ENCODE peak calls at places on chromosomes 5 and 9, in seven cellular contexts. M, K, L, D, G, E and S are unnamed samples. For H3K36me3, the result is how much of the 10 kb centered on the place peaks cover.

GRCh38 chr5:176676361-176676824 is 29.1 kb downstream of the TSPAN17 start:
- DNase-seq in M (peak), K (peak), L (no peak), D (peak), G (no peak), E (peak), S (no peak)

GRCh38 chr5:125294844-125295243 is 548.4 kb upstream of the ZNF608 start:
- DNase-seq in M (no peak), K (no peak), L (no peak), D (no peak), G (no peak), E (no peak), S (no peak)

GRCh38 chr9:131096490-131097258 is at the start of gene AIF1L:
- DNase-seq in M (no peak), K (peak), L (peak), D (no peak), G (no peak), E (no peak), S (no peak)

GRCh38 chr9:99785010-99785590 is 36.6 kb upstream of the NR4A3 start:
- DNase-seq in M (no peak), K (no peak), L (no peak), D (no peak), G (no peak), E (no peak), S (no peak)

GRCh38 chr5:149212203-149212951 is 59.3 kb upstream of the AFAP1L1 start:
- DNase-seq in M (peak), K (no peak), L (no peak), D (no peak), G (no peak), E (peak), S (no peak)

GRCh38 chr5:141778211-141778610 is 96.2 kb upstream of the ARAP3 start:
- DNase-seq in M (no peak), K (peak), L (no peak), D (no peak), G (no peak), E (peak), S (no peak)

GRCh38 chr5:58974083-58974482 is 391.2 kb downstream of the RAB3C start:
- DNase-seq in M (no peak), K (no peak), L (no peak), D (no peak), G (no peak), E (no peak), S (no peak)

GRCh38 chr5:8068078-8068477 is 199.1 kb downstream of the MTRR start:
- DNase-seq in M (no peak), K (no peak), L (no peak), D (no peak), G (no peak), E (no peak), S (no peak)

GRCh38 chr9:6098431-6098830 is 83.0 kb upstream of the RANBP6 start:
- DNase-seq in M (no peak), K (no peak), L (no peak), D (no peak), G (no peak), E (peak), S (no peak)

GRCh38 chr9:127739614-127740322 is 4.7 kb upstream of the TOR2A start:
- DNase-seq in M (no peak), K (no peak), L (no peak), D (no peak), G (peak), E (peak), S (no peak)

GRCh38 chr5:143569213-143569663 is 165.8 kb upstream of the NR3C1 start:
- DNase-seq in M (peak), K (no peak), L (no peak), D (peak), G (no peak), E (peak), S (no peak)

GRCh38 chr5:66829826-66830225 is 233.6 kb downstream of the MAST4 start:
- DNase-seq in M (peak), K (no peak), L (no peak), D (no peak), G (no peak), E (peak), S (no peak)

GRCh38 chr5:132022737-132023136 is 11.3 kb upstream of the ACSL6 start:
- DNase-seq in M (no peak), K (no peak), L (no peak), D (no peak), G (no peak), E (no peak), S (no peak)

GRCh38 chr9:89481161-89481915 is 16.6 kb downstream of the SEMA4D start:
- DNase-seq in M (no peak), K (no peak), L (no peak), D (no peak), G (no peak), E (no peak), S (no peak)

GRCh38 chr5:126234563-126235195 is 188.5 kb upstream of the GRAMD2B start:
- DNase-seq in M (peak), K (no peak), L (no peak), D (peak), G (no peak), E (peak), S (no peak)

GRCh38 chr9:77598510-77598909 is 49.6 kb downstream of the GNA14 start:
- DNase-seq in M (peak), K (no peak), L (no peak), D (no peak), G (no peak), E (peak), S (no peak)

GRCh38 chr9:106962105-106962504 is 99.1 kb downstream of the ZNF462 start:
- DNase-seq in M (peak), K (no peak), L (no peak), D (no peak), G (no peak), E (peak), S (no peak)
- H3K4me3 ChIP-seq in M (no peak), K (no peak), L (no peak), D (no peak), G (no peak), E (no peak), S (no peak)

GRCh38 chr9:123940721-123941534 is 11.0 kb upstream of the DENND1A start:
- DNase-seq in M (no peak), K (no peak), L (no peak), D (peak), G (no peak), E (no peak), S (no peak)
- TF ChIP-seq CTCF in M (no peak), K (no peak), L (no peak), D (no peak), G (no peak), E (no peak), S (no peak)

GRCh38 chr9:81588148-81588874 is 101.0 kb downstream of the TLE1 start:
- DNase-seq in M (peak), K (peak), L (peak), D (peak), G (no peak), E (peak), S (no peak)
- H3K36me3 ChIP-seq in M (under half), K (under half), L (under half), D (under half), G (half or more), E (under half), S (under half)

DNA sequence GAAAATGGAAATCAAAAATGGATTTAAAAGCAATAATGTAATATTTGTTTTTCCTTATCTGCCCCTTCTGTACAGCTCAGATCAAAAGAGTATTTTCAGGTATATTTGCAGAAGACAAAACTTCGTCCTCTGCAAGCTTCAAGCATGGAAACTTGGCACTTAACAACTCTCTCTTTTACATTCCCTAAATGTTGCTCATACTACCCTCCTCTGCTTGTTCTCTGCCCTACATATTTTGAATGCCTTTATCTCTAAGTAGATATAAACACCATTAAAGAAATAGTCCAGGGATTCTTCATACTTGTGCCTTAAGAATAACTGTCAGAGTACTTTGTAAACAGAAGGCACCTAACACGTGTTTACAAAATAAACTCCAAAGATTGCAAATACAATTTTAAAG is 19.2 kb upstream of the SMC2 start:
- DNase-seq in M (peak), K (no peak), L (no peak), D (peak), G (no peak), E (peak), S (no peak)
- H3K4me3 ChIP-seq in M (no peak), K (no peak), L (no peak), D (no peak), G (no peak), E (no peak), S (no peak)

GRCh38 chr5:116032094-116032517 is at the start of gene ARL14EPL:
- DNase-seq in M (peak), K (no peak), L (peak), D (peak), G (peak), E (peak), S (no peak)
- TF ChIP-seq CTCF in M (peak), K (no peak), L (no peak), D (peak), G (no peak), E (peak), S (no peak)

DNA sequence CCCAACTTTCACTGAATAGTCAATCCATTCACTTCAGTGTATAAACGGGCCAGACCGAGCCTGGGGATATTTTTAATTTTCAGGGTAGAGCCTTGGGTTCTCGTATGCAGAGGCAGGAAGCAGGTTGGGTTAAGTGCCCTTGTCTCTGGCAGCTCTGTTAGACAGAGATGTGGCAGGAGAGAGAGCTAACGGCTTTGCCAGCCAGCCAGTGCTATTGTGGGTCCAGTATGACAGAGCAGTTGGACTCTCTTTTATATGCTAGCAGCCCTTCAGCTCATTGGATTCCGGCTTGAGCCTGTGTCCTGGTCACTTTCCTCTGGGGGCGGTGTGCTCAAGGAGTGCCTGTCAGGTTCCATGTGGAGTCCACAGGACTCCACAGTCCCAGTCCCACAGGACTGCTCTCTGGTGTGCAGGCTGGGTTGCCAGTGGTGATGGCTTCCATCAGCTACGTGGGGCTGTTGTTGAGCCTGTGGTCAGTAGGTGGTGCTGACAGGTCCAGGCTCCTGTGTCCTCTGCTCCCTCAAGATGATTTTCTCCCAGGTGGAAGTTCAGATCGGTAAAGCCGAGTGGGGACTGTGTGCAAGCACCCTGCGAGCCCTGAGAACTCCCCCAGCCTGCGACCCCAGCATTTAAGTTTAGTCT is 14.3 kb downstream of the CLTA start:
- DNase-seq in M (peak), K (no peak), L (no peak), D (no peak), G (no peak), E (peak), S (no peak)
- H3K36me3 ChIP-seq in M (half or more), K (half or more), L (half or more), D (under half), G (half or more), E (half or more), S (half or more)

DNA sequence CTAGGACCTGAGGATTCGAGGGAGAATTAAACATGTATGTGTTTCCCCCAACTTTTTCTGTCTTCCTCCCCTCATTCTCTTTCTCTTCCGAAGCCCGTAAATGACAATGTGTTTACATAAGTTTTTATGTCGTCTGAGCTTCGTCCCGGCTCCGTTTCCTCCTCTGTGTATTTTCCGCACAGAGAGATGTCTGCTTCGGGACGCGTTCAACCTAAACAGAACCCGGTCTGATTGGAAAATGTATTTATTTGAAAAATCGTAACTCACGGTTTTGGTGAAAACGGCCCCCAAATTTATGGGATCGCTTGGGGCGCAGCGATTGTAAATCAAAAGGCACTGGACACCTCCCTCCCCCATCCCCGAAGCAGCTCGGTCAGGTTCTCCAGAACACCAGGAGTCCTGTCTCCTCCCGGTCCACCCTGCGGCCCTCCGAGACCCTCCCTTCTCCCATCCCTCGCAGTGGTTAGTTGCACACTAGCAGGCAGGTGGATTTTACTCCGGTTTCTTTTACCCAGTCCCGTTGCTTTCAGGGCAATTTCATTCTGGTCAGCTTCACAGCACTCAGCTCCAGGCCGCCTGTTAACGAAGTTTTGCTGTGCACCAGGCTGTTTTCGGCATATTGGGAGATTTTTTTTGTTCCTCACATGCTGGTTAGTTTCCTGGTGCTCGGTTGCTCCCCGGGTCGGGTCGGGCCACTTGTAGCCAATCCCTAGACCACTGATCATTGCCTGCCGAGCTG is 5.8 kb upstream of the HAND1 start:
- DNase-seq in M (no peak), K (no peak), L (no peak), D (no peak), G (no peak), E (no peak), S (no peak)
- H3K4me3 ChIP-seq in M (no peak), K (no peak), L (no peak), D (no peak), G (no peak), E (no peak), S (no peak)

GRCh38 chr9:109015026-109015280 is 1.7 kb upstream of the CTNNAL1 start:
- DNase-seq in M (no peak), K (no peak), L (no peak), D (no peak), G (no peak), E (no peak), S (no peak)

GRCh38 chr9:109019420-109019819 is 6.1 kb upstream of the CTNNAL1 start:
- DNase-seq in M (no peak), K (no peak), L (no peak), D (no peak), G (no peak), E (no peak), S (no peak)

GRCh38 chr9:109016132-109016531 is 2.8 kb upstream of the CTNNAL1 start:
- DNase-seq in M (no peak), K (no peak), L (no peak), D (no peak), G (no peak), E (no peak), S (no peak)

GRCh38 chr9:109017061-109017460 is 3.8 kb upstream of the CTNNAL1 start:
- DNase-seq in M (no peak), K (no peak), L (no peak), D (no peak), G (no peak), E (peak), S (no peak)

GRCh38 chr9:109017493-109017892 is 4.2 kb upstream of the CTNNAL1 start:
- DNase-seq in M (no peak), K (no peak), L (no peak), D (no peak), G (no peak), E (no peak), S (no peak)
- TF ChIP-seq CTCF in M (no peak), K (no peak), L (no peak), D (no peak), G (no peak), E (no peak), S (no peak)

GRCh38 chr9:33473643-33474352 is at the start of gene NOL6:
- DNase-seq in M (peak), K (peak), L (peak), D (peak), G (peak), E (peak), S (peak)

GRCh38 chr9:33473216-33473615 is 508 bp downstream of the NOL6 start:
- DNase-seq in M (no peak), K (peak), L (no peak), D (no peak), G (no peak), E (no peak), S (peak)

GRCh38 chr9:33469891-33470290 is 3.8 kb downstream of the NOL6 start:
- DNase-seq in M (no peak), K (peak), L (no peak), D (no peak), G (no peak), E (no peak), S (no peak)

GRCh38 chr9:33471361-33471760 is 2.4 kb downstream of the NOL6 start:
- DNase-seq in M (no peak), K (no peak), L (no peak), D (no peak), G (no peak), E (no peak), S (no peak)

DNA sequence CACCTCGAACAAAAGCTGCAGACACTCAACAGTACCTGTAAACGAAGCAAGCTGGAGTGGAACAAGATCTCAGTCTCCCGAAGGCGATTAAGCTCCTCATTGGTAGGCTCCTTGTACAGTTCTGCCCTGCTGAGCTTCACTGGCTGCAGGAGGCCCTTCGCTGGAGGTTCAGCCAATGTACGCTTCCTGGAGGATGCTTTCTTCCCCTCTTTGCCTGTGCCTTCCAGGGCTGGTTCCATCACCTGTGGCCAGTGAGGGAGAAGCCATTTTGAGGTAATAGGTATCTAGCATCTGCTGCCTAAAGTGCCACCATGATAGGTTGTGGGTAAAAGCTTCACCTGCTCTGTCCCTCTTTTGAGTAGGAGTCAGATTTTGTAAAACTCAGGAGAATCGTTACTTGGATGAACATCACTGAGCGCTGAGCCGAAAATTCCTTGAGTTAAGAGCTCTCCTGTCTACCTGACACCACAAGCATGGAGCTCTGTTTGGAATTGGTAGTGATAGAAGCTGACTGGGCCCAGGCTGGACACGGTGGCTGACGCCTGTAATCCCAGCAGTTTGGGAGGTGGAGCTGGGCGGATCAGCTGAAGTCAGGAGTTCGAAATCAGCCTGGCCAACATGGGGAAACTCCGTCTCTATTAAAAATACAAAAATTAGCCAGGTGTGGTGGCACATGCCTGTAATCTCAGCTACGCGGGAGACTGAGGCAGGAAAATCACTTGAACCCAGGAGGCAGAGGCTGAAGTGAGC is 1.4 kb downstream of the NOL6 start:
- DNase-seq in M (no peak), K (peak), L (no peak), D (no peak), G (no peak), E (no peak), S (peak)
- H3K36me3 ChIP-seq in M (under half), K (under half), L (under half), D (under half), G (under half), E (under half), S (under half)